ENCODE peak calls at places on chromosomes 5 and 9, in seven cellular contexts. W is Right ventricle myocardium superior, O is MV-4-11, H is amniotic stem cell, F is neural progenitor cell, D is H7, G is lung. E is an unnamed sample.

GRCh38 chr5:57456056-57456455 is 26.6 kb downstream of the ACTBL2 start:
- DNase-seq in O (no peak), D (no peak), G (no peak), F (no peak), H (no peak), W (no peak), E (no peak)

GRCh38 chr5:179263391-179264052 is 81.7 kb downstream of the ADAMTS2 start:
- DNase-seq in W (peak), H (no peak), O (no peak), D (peak), G (no peak), F (no peak), E (no peak)

GRCh38 chr5:50807661-50808060 is 141.2 kb downstream of the PARP8 start:
- DNase-seq in D (no peak), F (no peak), G (no peak), H (no peak), W (no peak), O (no peak), E (no peak)

GRCh38 chr5:108233617-108234016 is 148.3 kb downstream of the FBXL17 start:
- DNase-seq in D (no peak), F (peak), O (no peak), H (no peak), W (no peak), G (no peak), E (no peak)

GRCh38 chr9:91727316-91727861 is 222.6 kb downstream of the ROR2 start:
- DNase-seq in D (peak), O (peak), F (peak), W (no peak), H (no peak), G (no peak), E (no peak)

GRCh38 chr5:176812269-176813259 is 2.2 kb downstream of the UNC5A start:
- DNase-seq in D (peak), G (no peak), W (no peak), H (no peak), O (no peak), F (peak), E (no peak)

GRCh38 chr9:82208741-82209450 is 220.3 kb downstream of the SPATA31D1 start:
- DNase-seq in O (no peak), D (no peak), H (no peak), W (no peak), G (no peak), F (no peak), E (no peak)

GRCh38 chr9:128169925-128170324 is 9.9 kb downstream of the BBLN start:
- DNase-seq in D (no peak), F (no peak), W (no peak), G (no peak), H (no peak), O (no peak), E (no peak)

GRCh38 chr9:91775011-91775707 is 174.9 kb downstream of the ROR2 start:
- DNase-seq in H (no peak), O (peak), G (peak), W (peak), F (peak), D (peak), E (no peak)

GRCh38 chr5:131270809-131271208 is 7.0 kb downstream of the CDC42SE2 start:
- DNase-seq in F (no peak), D (no peak), H (no peak), W (no peak), O (no peak), G (no peak), E (no peak)

GRCh38 chr9:105138306-105138801 is 106.1 kb upstream of the SLC44A1 start:
- DNase-seq in D (peak), G (no peak), O (no peak), H (no peak), W (peak), F (peak), E (no peak)

GRCh38 chr9:37656936-37657335 is 6.2 kb downstream of the FRMPD1 start:
- DNase-seq in F (no peak), W (no peak), O (no peak), H (no peak), D (no peak), G (no peak), E (no peak)

GRCh38 chr5:10451137-10451824 is 9.6 kb downstream of the ROPN1L start:
- DNase-seq in G (no peak), O (peak), H (no peak), D (peak), W (no peak), F (no peak), E (no peak)

GRCh38 chr9:110114888-110115259 is 93.1 kb downstream of the C9orf152 start:
- DNase-seq in O (no peak), D (peak), F (no peak), H (no peak), G (no peak), W (no peak), E (no peak)

GRCh38 chr5:170554566-170555267 is 50.9 kb downstream of the KCNIP1 start:
- DNase-seq in D (no peak), H (no peak), F (no peak), W (no peak), O (no peak), G (no peak), E (no peak)

E was measured in NCI-H2081 treated with DMSO at 0.1 percent for 48 hours.